ENCODE peak calls at places on chromosomes 1 and 21, in six cellular contexts. Q, Y, D, R, O and W are unnamed samples.

GRCh38 chr1:61202854-61203603 is 120.7 kb downstream of the NFIA start:
- DNase-seq in Q (no peak), Y (no peak), D (peak), R (no peak), O (peak), W (no peak)

GRCh38 chr1:179588425-179589024 is 3.1 kb upstream of the TDRD5 start:
- DNase-seq in Q (no peak), Y (no peak), D (no peak), R (peak), O (no peak), W (no peak)

GRCh38 chr1:61641171-61641570 is 83.8 kb downstream of the TM2D1 start:
- DNase-seq in Q (no peak), Y (no peak), D (no peak), R (no peak), O (no peak), W (no peak)

GRCh38 chr1:230176871-230177411 is 109.9 kb downstream of the GALNT2 start:
- DNase-seq in Q (peak), Y (no peak), D (no peak), R (peak), O (no peak), W (no peak)

GRCh38 chr1:19373206-19374126 is 61.3 kb downstream of the SLC66A1 start:
- DNase-seq in Q (no peak), Y (no peak), D (no peak), R (no peak), O (no peak), W (peak)

GRCh38 chr1:78678324-78678723 is 28.7 kb downstream of the IFI44 start:
- DNase-seq in Q (no peak), Y (no peak), D (peak), R (no peak), O (no peak), W (no peak)

GRCh38 chr1:83692524-83693336 is 306.2 kb downstream of the TTLL7 start:
- DNase-seq in Q (no peak), Y (no peak), D (peak), R (peak), O (no peak), W (no peak)

GRCh38 chr1:33902486-33903209 is 38.8 kb downstream of the HMGB4 start:
- DNase-seq in Q (no peak), Y (no peak), D (no peak), R (no peak), O (no peak), W (peak)

GRCh38 chr1:15734901-15735300 is 1.2 kb upstream of the SLC25A34 start:
- DNase-seq in Q (no peak), Y (no peak), D (no peak), R (no peak), O (no peak), W (no peak)

GRCh38 chr1:94683886-94684285 is 136.3 kb upstream of the SLC44A3 start:
- DNase-seq in Q (no peak), Y (no peak), D (no peak), R (no peak), O (no peak), W (no peak)

GRCh38 chr1:54428838-54429513 is 22.8 kb upstream of the SSBP3 start:
- DNase-seq in Q (no peak), Y (no peak), D (no peak), R (no peak), O (no peak), W (no peak)

GRCh38 chr1:200306954-200307754 is 102.7 kb downstream of the ZNF281 start:
- DNase-seq in Q (no peak), Y (no peak), D (peak), R (no peak), O (no peak), W (no peak)

GRCh38 chr21:15159382-15160020 is 94.7 kb upstream of the NRIP1 start:
- DNase-seq in Q (no peak), Y (no peak), D (peak), R (no peak), O (no peak), W (no peak)

GRCh38 chr1:20472860-20473711 is 12.9 kb downstream of the CAMK2N1 start:
- DNase-seq in Q (peak), Y (no peak), D (peak), R (peak), O (no peak), W (no peak)

GRCh38 chr1:218823291-218823900 is 350.3 kb upstream of the LYPLAL1 start:
- DNase-seq in Q (no peak), Y (peak), D (peak), R (no peak), O (peak), W (peak)

GRCh38 chr1:6450005-6450450 is 15.9 kb downstream of the TNFRSF25 start:
- DNase-seq in Q (no peak), Y (no peak), D (no peak), R (no peak), O (no peak), W (no peak)

GRCh38 chr1:161835963-161836362 is 69.8 kb downstream of the ATF6 start:
- DNase-seq in Q (no peak), Y (peak), D (peak), R (no peak), O (no peak), W (peak)

GRCh38 chr1:231628207-231628876 is 1.8 kb downstream of the DISC1 start:
- DNase-seq in Q (no peak), Y (no peak), D (peak), R (no peak), O (no peak), W (no peak)

GRCh38 chr1:147539122-147539575 is 2.2 kb upstream of the BCL9 start:
- DNase-seq in Q (no peak), Y (peak), D (peak), R (no peak), O (peak), W (peak)

GRCh38 chr1:11640944-11641343 is 13.3 kb downstream of the FBXO2 start:
- DNase-seq in Q (no peak), Y (no peak), D (no peak), R (no peak), O (no peak), W (no peak)

GRCh38 chr1:236084386-236084730 is 19.5 kb upstream of the NID1 start:
- DNase-seq in Q (no peak), Y (no peak), D (no peak), R (no peak), O (no peak), W (no peak)

GRCh38 chr1:56922070-56922469 is 43.7 kb downstream of the C8B start:
- DNase-seq in Q (no peak), Y (no peak), D (no peak), R (no peak), O (no peak), W (no peak)

GRCh38 chr1:174982971-174983689 is 16.6 kb upstream of the CACYBP start:
- DNase-seq in Q (no peak), Y (no peak), D (peak), R (no peak), O (peak), W (no peak)

GRCh38 chr1:186375929-186376330 is 292 bp downstream of the ODR4 start:
- DNase-seq in Q (no peak), Y (no peak), D (no peak), R (no peak), O (no peak), W (no peak)

GRCh38 chr1:204148098-204148406 is 3.8 kb downstream of the ETNK2 start:
- DNase-seq in Q (no peak), Y (no peak), D (no peak), R (no peak), O (no peak), W (no peak)

GRCh38 chr1:44268054-44268453 is 54.8 kb downstream of the DMAP1 start:
- DNase-seq in Q (no peak), Y (no peak), D (no peak), R (no peak), O (no peak), W (no peak)

GRCh38 chr1:199182151-199182843 is 543.5 kb downstream of the PTPRC start:
- DNase-seq in Q (no peak), Y (no peak), D (peak), R (no peak), O (no peak), W (no peak)

GRCh38 chr1:77742011-77742555 is 17.6 kb downstream of the USP33 start:
- DNase-seq in Q (no peak), Y (no peak), D (no peak), R (no peak), O (no peak), W (no peak)

GRCh38 chr1:150564051-150564991 is 15.1 kb downstream of the MCL1 start:
- DNase-seq in Q (peak), Y (no peak), D (peak), R (no peak), O (no peak), W (no peak)

GRCh38 chr1:77468556-77468955 is 186.7 kb downstream of the AK5 start:
- DNase-seq in Q (no peak), Y (no peak), D (no peak), R (no peak), O (no peak), W (no peak)

GRCh38 chr1:13832536-13832935 is 132.5 kb downstream of the PRDM2 start:
- DNase-seq in Q (peak), Y (no peak), D (no peak), R (no peak), O (peak), W (no peak)

GRCh38 chr1:8176279-8176678 is 141.6 kb upstream of the SLC45A1 start:
- DNase-seq in Q (no peak), Y (no peak), D (no peak), R (no peak), O (no peak), W (no peak)

GRCh38 chr1:183477986-183478781 is 5.9 kb downstream of the SMG7 start:
- DNase-seq in Q (no peak), Y (no peak), D (no peak), R (no peak), O (no peak), W (no peak)

GRCh38 chr1:63915121-63915520 is 141.3 kb downstream of the ROR1 start:
- DNase-seq in Q (no peak), Y (no peak), D (peak), R (no peak), O (no peak), W (no peak)

GRCh38 chr1:204178487-204179281 is 12.5 kb upstream of the REN start:
- DNase-seq in Q (no peak), Y (no peak), D (no peak), R (no peak), O (no peak), W (no peak)

GRCh38 chr1:177451191-177451590 is 280.4 kb downstream of the BRINP2 start:
- DNase-seq in Q (peak), Y (no peak), D (no peak), R (no peak), O (no peak), W (no peak)

GRCh38 chr1:158177705-158178450 is 2.8 kb upstream of the CD1D start:
- DNase-seq in Q (peak), Y (no peak), D (peak), R (peak), O (peak), W (no peak)

GRCh38 chr1:118304722-118305344 is 119.8 kb upstream of the SPAG17 start:
- DNase-seq in Q (no peak), Y (no peak), D (peak), R (no peak), O (no peak), W (no peak)

GRCh38 chr1:6259491-6260362 is 1.2 kb downstream of the GPR153 start:
- DNase-seq in Q (peak), Y (no peak), D (peak), R (peak), O (peak), W (no peak)

GRCh38 chr1:155596864-155597263 is 13.2 kb upstream of the MSTO1 start:
- DNase-seq in Q (no peak), Y (no peak), D (no peak), R (no peak), O (no peak), W (no peak)

GRCh38 chr1:26752519-26752918 is 35.2 kb upstream of the PIGV start:
- DNase-seq in Q (no peak), Y (no peak), D (no peak), R (no peak), O (no peak), W (no peak)
- H3K4me3 ChIP-seq in Q (no peak), Y (no peak), D (no peak), R (no peak), O (no peak), W (no peak)

GRCh38 chr1:156626079-156626438 is 6.8 kb downstream of the HAPLN2 start:
- DNase-seq in Q (no peak), Y (no peak), D (no peak), R (no peak), O (no peak), W (no peak)
- TF ChIP-seq CTCF in Q (peak), Y (no peak), D (no peak), R (peak), O (no peak), W (no peak)

DNA sequence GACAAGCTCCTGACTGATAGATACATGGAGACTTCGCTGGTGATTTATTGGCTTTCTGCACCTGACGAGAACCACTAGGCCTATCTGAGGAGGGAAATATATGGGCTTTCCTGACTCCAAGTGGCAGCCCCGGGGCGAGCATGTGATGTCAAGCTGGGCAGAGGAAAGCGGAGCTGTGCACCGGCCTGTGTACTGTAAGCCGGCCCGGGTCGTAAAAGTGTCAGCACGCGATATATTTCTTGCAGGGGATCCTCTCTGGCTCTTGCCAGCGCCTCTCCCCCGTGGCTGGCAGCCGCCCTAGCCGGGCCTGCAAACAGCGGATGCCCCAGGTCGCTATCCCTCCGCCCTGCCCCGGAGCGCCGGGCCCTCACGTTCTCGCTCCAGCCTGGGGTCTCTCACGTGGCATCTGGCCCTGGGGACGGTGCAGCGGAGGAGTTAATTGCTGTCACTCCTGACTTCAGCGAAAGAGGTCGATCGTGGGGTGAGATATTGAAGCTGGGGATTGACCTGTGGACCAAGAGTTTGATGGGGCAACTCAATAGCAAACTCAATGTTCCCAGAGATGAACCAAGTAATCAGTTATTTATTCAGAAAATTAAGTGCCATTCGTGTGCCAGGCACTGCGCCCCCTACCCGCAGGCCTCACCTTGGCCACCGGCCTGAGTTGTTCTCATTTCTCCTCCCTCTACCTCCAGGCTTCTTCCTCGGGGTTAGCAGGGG is 41.0 kb upstream of the HAO2 start:
- DNase-seq in Q (peak), Y (no peak), D (peak), R (no peak), O (no peak), W (peak)
- H3K4me3 ChIP-seq in Q (peak), Y (peak), D (peak), R (peak), O (no peak), W (no peak)

DNA sequence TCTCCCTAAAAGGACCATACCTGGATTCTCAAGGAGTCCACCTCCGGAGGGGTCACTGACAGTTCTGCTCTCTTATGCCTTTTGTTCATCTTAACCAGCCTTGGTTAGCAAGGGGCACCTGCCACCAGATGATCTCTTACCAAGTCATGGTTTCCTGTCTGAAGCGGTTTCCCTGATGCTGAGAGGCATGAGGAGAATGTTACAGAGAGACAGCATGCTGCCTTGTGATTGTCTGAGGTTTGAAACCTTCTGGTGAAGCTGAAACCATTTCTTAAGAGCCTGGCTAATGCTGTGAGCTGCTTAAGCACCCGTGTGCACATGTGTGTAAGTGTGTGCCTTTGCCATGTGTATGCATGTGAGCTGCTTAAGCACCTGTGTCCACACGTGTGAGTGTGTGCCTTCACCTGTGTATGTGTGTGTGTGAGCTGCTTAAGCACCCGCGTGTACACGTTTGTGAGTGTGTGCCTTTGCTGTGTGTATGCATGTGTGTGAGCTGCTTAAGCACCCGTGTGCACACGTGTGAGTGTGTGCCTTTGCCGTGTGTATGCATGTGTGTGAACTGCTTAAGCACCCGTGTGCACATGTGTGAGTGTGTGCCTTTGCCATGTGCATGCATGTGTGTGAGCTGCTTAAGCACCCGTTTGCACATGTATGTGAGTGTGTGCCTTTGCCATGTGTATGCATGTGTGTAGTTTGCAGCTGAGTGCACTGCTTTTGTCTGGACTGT is 136.3 kb upstream of the COL6A1 start:
- DNase-seq in Q (no peak), Y (no peak), D (peak), R (no peak), O (no peak), W (no peak)
- TF ChIP-seq CTCF in Q (no peak), Y (no peak), D (no peak), R (no peak), O (no peak), W (no peak)

GRCh38 chr1:93350322-93350721 is 4.6 kb downstream of the DR1 start:
- DNase-seq in Q (no peak), Y (no peak), D (no peak), R (no peak), O (no peak), W (no peak)
- H3K4me3 ChIP-seq in Q (no peak), Y (no peak), D (no peak), R (no peak), O (peak), W (no peak)

DNA sequence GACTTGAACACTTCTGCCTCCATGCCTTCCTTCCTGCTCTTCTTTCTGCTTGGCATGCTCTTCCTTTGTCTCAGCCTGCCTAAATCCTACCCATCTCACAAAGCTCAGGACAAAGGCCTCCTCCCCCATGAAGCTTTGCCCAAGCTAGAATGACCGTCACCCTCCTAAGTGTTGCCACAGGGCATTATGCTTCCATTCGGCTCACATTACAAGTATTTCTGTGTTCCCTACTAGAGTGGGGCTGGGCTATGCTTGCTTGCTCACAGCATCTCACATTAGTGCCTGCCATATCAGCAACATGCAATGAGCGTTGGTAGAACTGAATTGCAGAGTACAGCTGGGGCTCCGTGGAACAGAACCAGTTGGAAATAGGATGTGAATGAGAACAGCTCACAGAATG is 82.8 kb downstream of the CD58 start:
- DNase-seq in Q (no peak), Y (no peak), D (no peak), R (no peak), O (peak), W (no peak)
- TF ChIP-seq CTCF in Q (no peak), Y (no peak), D (no peak), R (no peak), O (no peak), W (no peak)

DNA sequence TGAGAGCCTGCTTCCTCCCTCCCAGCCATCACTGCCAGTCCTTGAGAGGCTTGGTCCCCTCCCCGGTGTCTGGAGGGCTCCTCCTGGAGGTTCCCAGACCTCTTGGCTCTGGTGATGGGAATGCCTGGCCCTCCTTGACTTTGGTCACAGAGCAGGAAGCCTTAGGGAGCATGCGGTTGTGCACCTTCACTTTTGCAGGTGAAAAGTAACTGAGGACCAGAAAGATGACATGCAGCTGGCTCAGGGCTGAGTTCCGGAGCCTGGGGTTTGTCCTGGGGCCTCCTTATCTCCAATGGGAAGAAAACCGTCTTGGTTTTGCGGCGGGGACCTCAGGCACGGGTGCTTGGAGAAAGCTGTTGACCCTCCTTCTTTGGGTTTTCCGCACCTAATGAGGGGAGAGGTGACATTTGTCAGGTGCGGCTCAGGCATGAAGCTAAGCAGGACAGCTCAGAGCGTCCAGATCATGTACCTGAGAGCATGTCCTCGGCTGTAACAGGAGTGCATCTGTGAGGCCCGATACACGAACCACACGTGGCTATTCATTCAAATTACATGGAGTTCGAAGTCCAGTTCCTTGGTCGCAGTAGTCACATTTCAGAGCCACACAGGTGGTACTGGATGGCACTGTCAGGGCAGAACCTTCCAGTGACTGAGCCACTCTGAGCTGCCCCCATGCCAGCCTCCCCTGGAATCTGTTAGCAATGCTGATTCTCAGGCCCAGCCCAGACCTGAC is 608 bp upstream of the MX2 start:
- DNase-seq in Q (no peak), Y (no peak), D (no peak), R (no peak), O (no peak), W (no peak)
- H3K4me3 ChIP-seq in Q (no peak), Y (peak), D (no peak), R (no peak), O (no peak), W (no peak)

GRCh38 chr1:37557402-37557801 is 662 bp downstream of the DNALI1 start:
- DNase-seq in Q (no peak), Y (no peak), D (no peak), R (no peak), O (no peak), W (no peak)
- TF ChIP-seq CTCF in Q (no peak), Y (no peak), D (no peak), R (no peak), O (no peak), W (no peak)